ENCODE peak calls at places on chromosome 13, in six cellular contexts. One of them, this sample, is unnamed.

GRCh38 chr13:101417043-101417406 is 717 bp upstream of the NALCN start:
- DNase-seq in thyroid gland: no peak
- DNase-seq in foreskin fibroblast: peak
- DNase-seq in Caco-2: no peak
- DNase-seq in RWPE1: peak
- DNase-seq in CD8-positive, alpha-beta T cell: no peak
- DNase-seq in this sample: no peak

GRCh38 chr13:75365724-75366173 is 116.2 kb downstream of the TBC1D4 start:
- DNase-seq in thyroid gland: no peak
- DNase-seq in foreskin fibroblast: peak
- DNase-seq in Caco-2: no peak
- DNase-seq in RWPE1: peak
- DNase-seq in CD8-positive, alpha-beta T cell: no peak
- DNase-seq in this sample: no peak

GRCh38 chr13:27923794-27924528 is 4.2 kb downstream of the PDX1 start:
- DNase-seq in thyroid gland: no peak
- DNase-seq in foreskin fibroblast: no peak
- DNase-seq in Caco-2: no peak
- DNase-seq in RWPE1: no peak
- DNase-seq in CD8-positive, alpha-beta T cell: no peak
- DNase-seq in this sample: no peak

GRCh38 chr13:104773775-104774174 is 1707.6 kb upstream of the SLC10A2 start:
- DNase-seq in thyroid gland: no peak
- DNase-seq in foreskin fibroblast: peak
- DNase-seq in Caco-2: peak
- DNase-seq in RWPE1: peak
- DNase-seq in CD8-positive, alpha-beta T cell: no peak
- DNase-seq in this sample: no peak

GRCh38 chr13:96391606-96392005 is 301.7 kb downstream of the HS6ST3 start:
- DNase-seq in thyroid gland: no peak
- DNase-seq in foreskin fibroblast: no peak
- DNase-seq in Caco-2: no peak
- DNase-seq in RWPE1: no peak
- DNase-seq in CD8-positive, alpha-beta T cell: no peak
- DNase-seq in this sample: no peak

GRCh38 chr13:51426982-51427381 is 25.9 kb downstream of the INTS6 start:
- DNase-seq in thyroid gland: no peak
- DNase-seq in foreskin fibroblast: no peak
- DNase-seq in Caco-2: no peak
- DNase-seq in RWPE1: no peak
- DNase-seq in CD8-positive, alpha-beta T cell: no peak
- DNase-seq in this sample: no peak

GRCh38 chr13:95447766-95448165 is 104.8 kb upstream of the CLDN10 start:
- DNase-seq in thyroid gland: no peak
- DNase-seq in foreskin fibroblast: no peak
- DNase-seq in Caco-2: no peak
- DNase-seq in RWPE1: no peak
- DNase-seq in CD8-positive, alpha-beta T cell: no peak
- DNase-seq in this sample: no peak

GRCh38 chr13:67438465-67438864 is 208.3 kb upstream of the PCDH9 start:
- DNase-seq in thyroid gland: no peak
- DNase-seq in foreskin fibroblast: peak
- DNase-seq in Caco-2: no peak
- DNase-seq in RWPE1: no peak
- DNase-seq in CD8-positive, alpha-beta T cell: no peak
- DNase-seq in this sample: no peak

GRCh38 chr13:80276371-80277289 is 64.3 kb downstream of the SPRY2 start:
- DNase-seq in thyroid gland: peak
- DNase-seq in foreskin fibroblast: peak
- DNase-seq in Caco-2: no peak
- DNase-seq in RWPE1: no peak
- DNase-seq in CD8-positive, alpha-beta T cell: no peak
- DNase-seq in this sample: no peak

GRCh38 chr13:44734204-44734707 is 158.1 kb upstream of the TSC22D1 start:
- DNase-seq in thyroid gland: peak
- DNase-seq in foreskin fibroblast: peak
- DNase-seq in Caco-2: no peak
- DNase-seq in RWPE1: no peak
- DNase-seq in CD8-positive, alpha-beta T cell: no peak
- DNase-seq in this sample: no peak

GRCh38 chr13:98792321-98792720 is 39.8 kb upstream of the SLC15A1 start:
- DNase-seq in thyroid gland: no peak
- DNase-seq in foreskin fibroblast: no peak
- DNase-seq in Caco-2: no peak
- DNase-seq in RWPE1: no peak
- DNase-seq in CD8-positive, alpha-beta T cell: no peak
- DNase-seq in this sample: peak

GRCh38 chr13:23657056-23657455 is 86.8 kb downstream of the TNFRSF19 start:
- DNase-seq in thyroid gland: no peak
- DNase-seq in foreskin fibroblast: no peak
- DNase-seq in Caco-2: no peak
- DNase-seq in RWPE1: no peak
- DNase-seq in CD8-positive, alpha-beta T cell: no peak
- DNase-seq in this sample: no peak

GRCh38 chr13:27446986-27447583 is 3.3 kb downstream of the MTIF3 start:
- DNase-seq in thyroid gland: no peak
- DNase-seq in foreskin fibroblast: no peak
- DNase-seq in Caco-2: no peak
- DNase-seq in RWPE1: no peak
- DNase-seq in CD8-positive, alpha-beta T cell: no peak
- DNase-seq in this sample: no peak

GRCh38 chr13:51148952-51149573 is 38.0 kb upstream of the C13orf42 start:
- DNase-seq in thyroid gland: peak
- DNase-seq in foreskin fibroblast: peak
- DNase-seq in Caco-2: peak
- DNase-seq in RWPE1: peak
- DNase-seq in CD8-positive, alpha-beta T cell: no peak
- DNase-seq in this sample: peak

GRCh38 chr13:46341112-46341711 is 45.8 kb downstream of the RUBCNL start:
- DNase-seq in thyroid gland: no peak
- DNase-seq in foreskin fibroblast: peak
- DNase-seq in Caco-2: no peak
- DNase-seq in RWPE1: no peak
- DNase-seq in CD8-positive, alpha-beta T cell: no peak
- DNase-seq in this sample: no peak

GRCh38 chr13:37023871-37024270 is 23.3 kb downstream of the EXOSC8 start:
- DNase-seq in thyroid gland: no peak
- DNase-seq in foreskin fibroblast: peak
- DNase-seq in Caco-2: no peak
- DNase-seq in RWPE1: peak
- DNase-seq in CD8-positive, alpha-beta T cell: no peak
- DNase-seq in this sample: no peak

GRCh38 chr13:83839158-83839557 is 43.1 kb downstream of the SLITRK1 start:
- DNase-seq in thyroid gland: no peak
- DNase-seq in foreskin fibroblast: no peak
- DNase-seq in Caco-2: no peak
- DNase-seq in RWPE1: no peak
- DNase-seq in CD8-positive, alpha-beta T cell: no peak
- DNase-seq in this sample: no peak

GRCh38 chr13:67619987-67620386 is 389.9 kb upstream of the PCDH9 start:
- DNase-seq in thyroid gland: no peak
- DNase-seq in foreskin fibroblast: peak
- DNase-seq in Caco-2: no peak
- DNase-seq in RWPE1: no peak
- DNase-seq in CD8-positive, alpha-beta T cell: no peak
- DNase-seq in this sample: no peak

GRCh38 chr13:27125357-27126282 is 46.0 kb downstream of the USP12 start:
- DNase-seq in thyroid gland: no peak
- DNase-seq in foreskin fibroblast: no peak
- DNase-seq in Caco-2: no peak
- DNase-seq in RWPE1: no peak
- DNase-seq in CD8-positive, alpha-beta T cell: no peak
- DNase-seq in this sample: no peak

GRCh38 chr13:49681837-49682236 is 9.4 kb downstream of the EBPL start:
- DNase-seq in thyroid gland: no peak
- DNase-seq in foreskin fibroblast: no peak
- DNase-seq in Caco-2: no peak
- DNase-seq in RWPE1: no peak
- DNase-seq in CD8-positive, alpha-beta T cell: no peak
- DNase-seq in this sample: no peak

GRCh38 chr13:73662833-73663232 is 471.4 kb downstream of the KLF12 start:
- DNase-seq in thyroid gland: no peak
- DNase-seq in foreskin fibroblast: no peak
- DNase-seq in Caco-2: no peak
- DNase-seq in RWPE1: no peak
- DNase-seq in CD8-positive, alpha-beta T cell: no peak
- DNase-seq in this sample: no peak
- TF ChIP-seq CTCF in thyroid gland: no peak
- TF ChIP-seq CTCF in foreskin fibroblast: no peak
- TF ChIP-seq CTCF in Caco-2: no peak
- TF ChIP-seq CTCF in RWPE1: no peak
- TF ChIP-seq CTCF in CD8-positive, alpha-beta T cell: no peak
- TF ChIP-seq CTCF in this sample: no peak

DNA sequence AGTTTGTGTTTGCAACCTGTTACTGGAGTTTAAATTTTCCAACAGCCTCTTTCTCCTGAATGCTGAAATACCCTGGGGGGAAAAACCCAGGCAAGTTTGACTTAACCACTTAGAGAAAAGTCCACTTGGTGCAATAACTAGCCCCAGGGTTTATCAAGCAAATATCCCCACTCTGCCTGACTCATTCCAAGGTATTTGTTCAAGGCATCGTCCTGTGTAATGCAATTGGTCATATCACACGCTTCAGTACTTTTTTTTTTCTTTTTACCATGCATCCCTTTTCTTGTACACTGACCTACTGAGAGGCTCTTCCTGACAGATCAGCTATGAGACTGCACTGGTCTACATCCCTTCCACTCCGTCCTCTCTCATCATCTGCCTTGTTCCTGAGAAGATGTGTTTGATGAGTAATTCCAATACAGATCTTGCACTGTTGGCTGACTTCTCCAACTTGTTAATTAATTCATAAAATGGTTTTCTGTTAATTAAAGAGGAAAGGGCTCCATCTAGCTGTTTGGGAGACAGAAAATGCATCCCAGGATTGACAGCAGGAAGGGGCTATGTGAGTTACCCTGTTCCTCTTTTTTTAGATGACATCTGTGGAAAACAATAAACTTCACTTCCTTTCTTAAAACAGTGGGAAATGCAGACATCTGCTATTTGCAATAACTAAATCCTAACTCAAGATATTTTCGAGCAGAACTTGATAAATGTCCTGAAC is 212.6 kb upstream of the IRS2 start:
- DNase-seq in thyroid gland: no peak
- DNase-seq in foreskin fibroblast: peak
- DNase-seq in Caco-2: peak
- DNase-seq in RWPE1: peak
- DNase-seq in CD8-positive, alpha-beta T cell: no peak
- DNase-seq in this sample: no peak
- TF ChIP-seq CTCF in thyroid gland: no peak
- TF ChIP-seq CTCF in foreskin fibroblast: no peak
- TF ChIP-seq CTCF in Caco-2: no peak
- TF ChIP-seq CTCF in RWPE1: no peak
- TF ChIP-seq CTCF in CD8-positive, alpha-beta T cell: no peak
- TF ChIP-seq CTCF in this sample: no peak

GRCh38 chr13:113968463-113969310 is 5.2 kb downstream of the C13orf46 start:
- DNase-seq in thyroid gland: no peak
- DNase-seq in foreskin fibroblast: no peak
- DNase-seq in Caco-2: no peak
- DNase-seq in RWPE1: no peak
- DNase-seq in CD8-positive, alpha-beta T cell: no peak
- DNase-seq in this sample: no peak
- TF ChIP-seq CTCF in thyroid gland: no peak
- TF ChIP-seq CTCF in foreskin fibroblast: no peak
- TF ChIP-seq CTCF in Caco-2: no peak
- TF ChIP-seq CTCF in RWPE1: no peak
- TF ChIP-seq CTCF in CD8-positive, alpha-beta T cell: no peak
- TF ChIP-seq CTCF in this sample: no peak

DNA sequence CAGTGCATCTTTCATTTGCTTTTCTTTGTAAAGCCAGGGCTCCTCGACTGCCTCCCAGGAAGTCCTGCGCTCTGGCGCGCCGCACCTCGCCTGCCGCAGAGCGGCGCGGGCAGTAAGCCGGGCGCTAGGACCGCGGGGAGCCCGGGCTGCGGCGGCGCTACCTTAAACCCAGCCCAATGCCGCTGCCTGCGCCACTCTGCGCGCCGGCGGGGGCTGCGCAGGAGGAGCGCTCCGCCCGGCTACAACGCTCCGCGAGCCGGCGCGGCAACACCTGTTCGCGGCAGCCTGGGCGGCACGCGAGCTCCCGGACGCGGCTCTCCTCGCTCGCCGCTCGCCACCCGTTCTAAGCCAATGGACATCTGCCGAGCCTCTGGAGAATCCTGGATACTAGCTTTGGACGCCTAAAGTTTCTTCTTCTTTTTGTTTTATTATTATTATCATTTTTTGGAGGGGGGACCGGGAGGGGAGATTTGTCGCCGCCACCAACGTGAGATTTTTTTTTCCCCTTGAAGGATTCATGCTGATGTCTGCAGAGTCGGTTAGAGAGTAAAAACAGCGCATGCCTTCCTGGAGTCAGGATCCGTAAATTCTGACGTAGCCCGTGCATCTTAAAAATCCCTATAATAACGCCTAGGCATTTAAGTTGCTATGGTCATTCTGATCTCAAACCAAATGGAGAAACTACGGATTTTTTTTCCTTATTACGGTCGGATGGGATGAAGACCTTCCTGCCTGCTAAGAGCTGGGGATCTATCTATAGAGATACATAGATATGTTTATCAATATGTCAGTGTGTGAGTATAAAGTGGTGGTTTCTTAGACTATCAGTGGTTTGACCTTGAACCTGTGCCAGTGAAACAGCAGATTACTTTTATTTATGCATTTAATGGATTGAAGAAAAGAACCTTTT is at the start of gene FGF9:
- DNase-seq in thyroid gland: peak
- DNase-seq in foreskin fibroblast: peak
- DNase-seq in Caco-2: peak
- DNase-seq in RWPE1: peak
- DNase-seq in CD8-positive, alpha-beta T cell: peak
- DNase-seq in this sample: peak
- TF ChIP-seq CTCF in thyroid gland: no peak
- TF ChIP-seq CTCF in foreskin fibroblast: no peak
- TF ChIP-seq CTCF in Caco-2: no peak
- TF ChIP-seq CTCF in RWPE1: no peak
- TF ChIP-seq CTCF in CD8-positive, alpha-beta T cell: no peak
- TF ChIP-seq CTCF in this sample: peak

DNA sequence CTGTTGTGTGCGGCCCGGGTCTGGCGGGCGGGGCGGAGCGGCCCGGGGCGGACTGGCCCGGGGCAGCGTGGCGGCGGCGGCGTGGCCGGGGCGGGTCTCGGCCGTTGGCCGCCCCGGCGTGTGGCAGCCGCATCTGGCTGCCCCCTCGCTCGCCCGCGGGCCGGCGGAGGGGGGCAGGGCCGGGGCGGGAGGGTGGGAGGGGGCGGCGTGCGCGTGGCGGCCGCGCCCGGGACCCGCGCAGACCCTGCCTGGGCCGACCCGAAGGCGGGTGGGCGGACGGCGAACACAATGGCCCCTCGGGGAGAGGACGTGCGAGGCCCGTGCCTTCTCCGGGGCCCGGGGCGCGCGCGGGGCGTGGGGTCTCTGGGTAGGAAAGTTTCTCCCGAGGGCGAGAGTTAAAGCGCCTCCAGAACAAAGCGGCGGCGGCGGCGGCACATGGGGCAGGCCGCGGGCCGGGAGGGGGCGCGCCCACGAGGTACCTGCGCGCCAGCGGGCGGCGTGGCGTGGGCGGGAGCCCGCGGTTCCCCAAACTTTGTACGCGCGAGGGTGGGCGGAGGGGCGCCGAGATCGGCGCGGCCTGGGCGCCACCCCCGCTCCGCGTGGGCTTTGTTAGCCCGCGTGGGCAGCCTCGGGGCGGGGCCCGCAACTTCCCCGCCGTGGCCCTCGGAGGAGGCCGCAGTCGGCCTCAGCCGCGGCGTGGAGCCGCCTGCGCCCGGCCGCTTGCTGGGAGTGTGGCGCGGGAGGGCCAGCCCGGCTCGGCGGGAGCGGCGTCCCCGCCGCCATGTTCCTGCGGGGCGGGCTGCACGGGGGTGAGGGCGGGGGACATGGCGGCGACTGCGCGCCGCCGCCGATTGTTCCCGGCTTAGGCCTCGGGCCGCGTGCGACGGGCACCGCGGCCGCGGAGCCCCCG is 764 bp downstream of the MIR17HG start:
- DNase-seq in thyroid gland: peak
- DNase-seq in foreskin fibroblast: peak
- DNase-seq in Caco-2: peak
- DNase-seq in RWPE1: peak
- DNase-seq in CD8-positive, alpha-beta T cell: peak
- DNase-seq in this sample: peak
- TF ChIP-seq CTCF in thyroid gland: no peak
- TF ChIP-seq CTCF in foreskin fibroblast: no peak
- TF ChIP-seq CTCF in Caco-2: peak
- TF ChIP-seq CTCF in RWPE1: no peak
- TF ChIP-seq CTCF in CD8-positive, alpha-beta T cell: no peak
- TF ChIP-seq CTCF in this sample: no peak

This sample was measured in type B pancreatic cell.